ENCODE peak calls at places on chromosomes 3 and 15, in nine cellular contexts. Z is Panc1, S is lower lobe of right lung, P is B cell, X is RWPE2, O is heart right ventricle, F is pancreas, G is PC-3, E is body of pancreas. H is an unnamed sample.

GRCh38 chr3:24678441-24678865 is 183.8 kb upstream of the THRB start:
- ATAC-seq in Z (no peak), S (no peak), P (no peak), X (peak), O (no peak), F (peak), G (peak), E (peak), H (no peak)

GRCh38 chr3:123336441-123336851 is 112.4 kb downstream of the ADCY5 start:
- ATAC-seq in Z (no peak), S (no peak), P (no peak), X (no peak), O (no peak), F (no peak), G (no peak), E (no peak), H (no peak)

GRCh38 chr3:134067311-134068161 is 37.8 kb upstream of the SLCO2A1 start:
- ATAC-seq in Z (peak), S (no peak), P (no peak), X (peak), O (no peak), F (no peak), G (no peak), E (no peak), H (no peak)

GRCh38 chr3:177249203-177249602 is 51.9 kb upstream of the TBL1XR1 start:
- ATAC-seq in Z (no peak), S (no peak), P (no peak), X (no peak), O (no peak), F (no peak), G (no peak), E (no peak), H (no peak)

GRCh38 chr3:98171066-98171465 is 4.6 kb downstream of the OR5H15 start:
- ATAC-seq in Z (no peak), S (no peak), P (no peak), X (no peak), O (no peak), F (no peak), G (no peak), E (no peak), H (no peak)

GRCh38 chr3:184352897-184353545 is 8.4 kb downstream of the CLCN2 start:
- ATAC-seq in Z (no peak), S (no peak), P (no peak), X (no peak), O (no peak), F (no peak), G (no peak), E (no peak), H (no peak)

GRCh38 chr15:91224750-91225380 is 124.8 kb downstream of the SV2B start:
- ATAC-seq in Z (peak), S (peak), P (no peak), X (peak), O (peak), F (peak), G (peak), E (peak), H (no peak)

GRCh38 chr3:147699175-147699838 is 290.1 kb downstream of the ZIC1 start:
- ATAC-seq in Z (no peak), S (no peak), P (no peak), X (peak), O (no peak), F (no peak), G (no peak), E (no peak), H (no peak)

GRCh38 chr3:89360155-89360554 is 252.7 kb downstream of the EPHA3 start:
- ATAC-seq in Z (no peak), S (no peak), P (no peak), X (peak), O (no peak), F (no peak), G (no peak), E (no peak), H (no peak)

GRCh38 chr3:23455775-23456174 is 252.6 kb downstream of the UBE2E2 start:
- ATAC-seq in Z (no peak), S (peak), P (no peak), X (peak), O (no peak), F (no peak), G (no peak), E (no peak), H (peak)

GRCh38 chr15:33670567-33670966 is 297.7 kb upstream of the CHRM5 start:
- ATAC-seq in Z (no peak), S (no peak), P (no peak), X (no peak), O (no peak), F (no peak), G (no peak), E (no peak), H (no peak)

GRCh38 chr15:33679065-33679464 is 289.2 kb upstream of the CHRM5 start:
- ATAC-seq in Z (no peak), S (no peak), P (no peak), X (no peak), O (no peak), F (no peak), G (no peak), E (no peak), H (no peak)

GRCh38 chr15:33671456-33671855 is 296.8 kb upstream of the CHRM5 start:
- ATAC-seq in Z (no peak), S (no peak), P (no peak), X (no peak), O (no peak), F (no peak), G (no peak), E (no peak), H (no peak)

GRCh38 chr15:33678606-33679005 is 289.7 kb upstream of the CHRM5 start:
- ATAC-seq in Z (no peak), S (no peak), P (no peak), X (no peak), O (no peak), F (no peak), G (no peak), E (no peak), H (no peak)

DNA sequence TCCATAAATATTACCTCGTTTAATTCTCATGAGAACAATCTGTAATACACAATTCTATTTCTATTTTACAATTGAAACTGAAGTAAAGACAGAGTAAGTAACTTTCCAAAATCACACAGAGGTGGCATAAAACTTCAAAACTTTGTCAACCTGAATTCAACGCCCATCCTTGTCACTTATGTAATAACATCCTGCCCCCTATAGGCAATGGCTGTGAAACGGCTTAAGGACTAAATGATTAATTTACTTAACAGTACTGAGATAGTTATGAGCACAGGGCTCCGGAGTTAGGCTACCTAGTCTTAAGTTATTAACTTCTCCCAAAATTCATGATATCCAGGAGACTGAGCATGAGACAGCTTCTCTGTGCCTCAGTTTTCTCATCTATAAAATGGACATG is 293.1 kb upstream of the CHRM5 start:
- ATAC-seq in Z (no peak), S (peak), P (no peak), X (peak), O (no peak), F (no peak), G (peak), E (no peak), H (no peak)
- TF ChIP-seq CTCF in Z (peak), S (peak), P (no peak), X (peak), O (peak), F (no peak), G (peak), E (peak), H (no peak)

DNA sequence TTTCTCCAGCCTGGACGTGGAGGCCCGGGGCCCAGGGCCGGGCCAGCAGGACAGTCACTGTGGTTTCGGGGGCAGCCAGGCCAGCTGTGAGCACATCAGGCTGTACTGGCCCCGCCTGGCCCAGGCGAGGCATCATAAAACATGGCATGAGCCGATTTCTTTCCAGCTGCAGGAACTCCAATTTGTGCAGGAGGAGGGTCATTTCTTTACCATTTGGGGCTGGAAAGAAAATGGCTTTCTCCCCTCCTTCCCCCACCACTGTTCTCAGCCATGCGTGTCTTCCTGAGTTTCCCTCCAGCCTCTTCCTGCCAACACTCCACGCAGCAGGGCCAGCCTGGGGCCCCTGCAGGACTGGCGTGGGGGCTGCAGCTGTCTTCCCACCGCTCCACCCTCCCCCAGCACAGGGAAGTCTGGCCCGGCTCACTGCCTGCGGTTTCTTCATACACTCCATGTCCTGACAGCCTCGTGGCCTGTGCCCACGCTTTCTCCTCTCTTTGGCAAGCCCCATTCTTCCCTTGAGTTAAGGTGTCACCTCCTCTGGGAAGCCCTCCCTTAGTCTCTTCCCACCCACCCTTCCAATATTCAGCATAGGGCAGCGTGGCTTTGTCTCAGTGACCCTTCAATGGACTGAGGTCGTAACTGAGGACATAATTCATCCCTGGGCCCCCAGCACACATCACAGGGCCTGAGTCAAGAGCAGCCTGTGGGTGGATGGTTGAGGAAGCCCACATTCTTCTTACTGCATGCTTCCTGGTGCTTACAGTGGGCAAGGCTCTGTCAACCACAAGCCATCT is 135.8 kb downstream of the CHSY1 start:
- ATAC-seq in Z (no peak), S (peak), P (no peak), X (no peak), O (peak), F (peak), G (no peak), E (peak), H (peak)
- TF ChIP-seq CTCF in Z (no peak), S (no peak), P (no peak), X (no peak), O (no peak), F (no peak), G (no peak), E (no peak), H (no peak)

GRCh38 chr3:168461793-168462192 is 366.1 kb upstream of the GOLIM4 start:
- ATAC-seq in Z (no peak), S (no peak), P (no peak), X (no peak), O (no peak), F (no peak), G (no peak), E (no peak), H (no peak)

GRCh38 chr3:168472811-168473210 is 377.1 kb upstream of the GOLIM4 start:
- ATAC-seq in Z (no peak), S (no peak), P (no peak), X (no peak), O (no peak), F (no peak), G (no peak), E (no peak), H (no peak)

DNA sequence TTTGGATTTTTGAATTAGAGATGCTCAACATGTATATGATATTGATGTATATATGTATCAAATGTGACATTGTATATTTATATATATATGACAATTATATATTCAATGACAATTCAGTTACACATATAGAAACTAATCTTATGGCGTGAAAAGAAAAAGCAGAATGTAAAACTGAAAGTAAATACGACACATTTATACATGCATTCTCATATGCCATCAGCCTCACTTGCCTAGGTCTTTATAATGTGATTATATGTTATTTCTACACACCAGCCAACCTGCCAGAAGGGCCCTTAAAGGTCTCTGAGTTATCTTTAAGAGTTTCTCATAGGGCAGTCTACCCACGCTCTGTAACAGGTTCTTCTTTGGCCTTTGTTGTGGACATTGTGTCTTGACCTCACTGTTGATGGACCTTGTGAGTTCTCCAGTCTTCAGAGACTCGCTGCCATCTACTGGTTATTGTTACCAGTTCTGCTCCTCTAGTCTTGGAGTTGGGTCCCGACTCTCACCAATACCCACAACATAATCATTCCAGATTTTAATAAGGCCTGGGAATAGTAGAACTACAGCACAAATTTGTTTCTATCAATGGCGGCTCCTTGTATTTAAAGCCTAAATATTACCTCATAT is 371.5 kb upstream of the GOLIM4 start:
- ATAC-seq in Z (no peak), S (peak), P (no peak), X (peak), O (peak), F (peak), G (peak), E (no peak), H (no peak)
- TF ChIP-seq CTCF in Z (peak), S (peak), P (no peak), X (peak), O (peak), F (no peak), G (peak), E (peak), H (no peak)

GRCh38 chr3:44074181-44074580 is 167.5 kb upstream of the TOPAZ1 start:
- ATAC-seq in Z (no peak), S (no peak), P (no peak), X (peak), O (no peak), F (no peak), G (peak), E (no peak), H (no peak)

GRCh38 chr3:44076221-44076829 is 165.4 kb upstream of the TOPAZ1 start:
- ATAC-seq in Z (no peak), S (peak), P (no peak), X (no peak), O (no peak), F (no peak), G (no peak), E (no peak), H (no peak)

GRCh38 chr3:44079916-44080315 is 161.8 kb upstream of the TOPAZ1 start:
- ATAC-seq in Z (no peak), S (no peak), P (no peak), X (no peak), O (no peak), F (no peak), G (no peak), E (no peak), H (no peak)

GRCh38 chr3:44078863-44079262 is 162.8 kb upstream of the TOPAZ1 start:
- ATAC-seq in Z (no peak), S (no peak), P (no peak), X (no peak), O (no peak), F (no peak), G (no peak), E (no peak), H (no peak)

DNA sequence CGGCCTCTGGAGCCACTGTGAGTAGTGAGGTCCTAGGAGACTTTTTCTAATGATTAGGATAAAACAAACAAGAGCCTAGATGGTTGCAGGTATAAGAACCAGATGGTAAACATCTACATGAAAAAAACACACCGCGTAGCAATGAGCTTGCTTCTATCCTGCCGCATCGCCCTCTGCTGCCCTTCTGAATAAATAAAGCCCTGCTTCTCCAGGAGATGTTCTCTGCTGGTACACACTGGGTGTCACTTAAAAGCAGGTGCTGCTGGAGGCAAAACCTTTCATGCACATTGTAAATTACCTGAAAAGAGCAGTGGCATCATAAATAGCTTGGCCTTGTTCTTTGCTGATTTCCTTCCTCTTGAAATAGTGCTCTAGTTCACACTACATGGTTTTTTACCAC is 164.4 kb upstream of the TOPAZ1 start:
- ATAC-seq in Z (no peak), S (no peak), P (no peak), X (no peak), O (no peak), F (no peak), G (peak), E (no peak), H (no peak)
- TF ChIP-seq CTCF in Z (peak), S (no peak), P (no peak), X (peak), O (peak), F (no peak), G (no peak), E (no peak), H (no peak)

GRCh38 chr15:45149060-45149459 is 19.3 kb downstream of the DUOX1 start:
- ATAC-seq in Z (no peak), S (no peak), P (no peak), X (no peak), O (no peak), F (no peak), G (no peak), E (no peak), H (no peak)

GRCh38 chr15:45148076-45149059 is 18.6 kb downstream of the DUOX1 start:
- ATAC-seq in Z (no peak), S (no peak), P (no peak), X (peak), O (no peak), F (no peak), G (peak), E (no peak), H (no peak)

GRCh38 chr15:45146405-45146804 is 16.6 kb downstream of the DUOX1 start:
- ATAC-seq in Z (no peak), S (peak), P (no peak), X (no peak), O (no peak), F (peak), G (no peak), E (no peak), H (no peak)

GRCh38 chr15:45144775-45145174 is 15.0 kb downstream of the DUOX1 start:
- ATAC-seq in Z (no peak), S (no peak), P (no peak), X (no peak), O (no peak), F (no peak), G (no peak), E (no peak), H (no peak)

GRCh38 chr15:45147606-45148005 is 17.8 kb downstream of the DUOX1 start:
- ATAC-seq in Z (no peak), S (no peak), P (no peak), X (no peak), O (no peak), F (no peak), G (no peak), E (no peak), H (no peak)
- TF ChIP-seq CTCF in Z (no peak), S (no peak), P (no peak), X (no peak), O (no peak), F (no peak), G (no peak), E (no peak), H (no peak)

DNA sequence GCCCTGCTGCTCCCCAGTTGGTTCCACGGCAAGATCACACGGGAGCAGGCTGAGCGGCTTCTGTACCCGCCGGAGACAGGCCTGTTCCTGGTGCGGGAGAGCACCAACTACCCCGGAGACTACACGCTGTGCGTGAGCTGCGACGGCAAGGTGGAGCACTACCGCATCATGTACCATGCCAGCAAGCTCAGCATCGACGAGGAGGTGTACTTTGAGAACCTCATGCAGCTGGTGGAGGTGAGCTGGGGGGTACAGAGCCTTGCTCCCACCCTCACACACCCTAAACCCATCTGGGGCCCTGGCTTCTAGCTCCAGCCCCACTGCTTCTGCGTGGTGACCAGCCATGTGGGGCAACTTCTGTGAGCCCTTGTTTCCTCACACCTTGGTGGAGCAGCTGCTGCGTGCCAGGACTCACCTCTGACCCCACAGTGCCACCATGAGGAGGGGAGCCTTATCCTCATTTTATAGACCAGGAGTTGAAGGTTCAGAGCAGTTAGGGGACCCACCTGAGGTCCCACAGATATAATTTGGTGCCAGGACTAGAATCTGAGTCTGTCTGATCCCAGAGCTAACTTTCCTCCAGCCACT is 13.3 kb upstream of the LMAN1L start:
- ATAC-seq in Z (no peak), S (no peak), P (peak), X (peak), O (no peak), F (no peak), G (no peak), E (no peak), H (no peak)
- TF ChIP-seq CTCF in Z (no peak), S (no peak), P (no peak), X (no peak), O (no peak), F (no peak), G (no peak), E (no peak), H (no peak)

GRCh38 chr3:49339947-49340800 is at the start of gene USP4:
- ATAC-seq in Z (peak), S (peak), P (peak), X (peak), O (peak), F (peak), G (peak), E (peak), H (peak)
- TF ChIP-seq CTCF in Z (peak), S (peak), P (no peak), X (peak), O (peak), F (no peak), G (peak), E (peak), H (peak)

H was measured in gastroesophageal sphincter.